ENCODE peak calls at places on chromosome 21, in five cellular contexts. I is activated CD4-positive, alpha-beta T cell treated with anti-CD3 and anti-CD28 coated beads for 24 hours; L is NCI-H1105; Y is stomach; N is activated T-cell treated with anti-CD3 and anti-CD28 coated beads, Interleukin-2, amount 50 U/mL, for 4 hours. K is an unnamed sample.

GRCh38 chr21:34122047-34122446 is 48.7 kb downstream of the MRPS6 start:
- DNase-seq in I (no peak), L (no peak), Y (peak; percentile 35), N (no peak), K (no peak)

GRCh38 chr21:42160111-42160949 is 58.6 kb upstream of the ABCG1 start:
- DNase-seq in I (no peak), L (no peak), Y (no peak), N (no peak), K (peak; percentile 40)

GRCh38 chr21:45408271-45408791 is 3.4 kb downstream of the COL18A1 start:
- DNase-seq in I (no peak), L (no peak), Y (no peak), N (no peak), K (no peak)

GRCh38 chr21:46183910-46184624 is at the start of gene SPATC1L:
- DNase-seq in I (peak; percentile 20), L (peak; percentile 49), Y (peak; percentile 39), N (no peak), K (no peak)

GRCh38 chr21:45309541-45310381 is 22.1 kb upstream of the POFUT2 start:
- DNase-seq in I (no peak), L (no peak), Y (no peak), N (no peak), K (no peak)

GRCh38 chr21:33309778-33310177 is 15.0 kb upstream of the IFNAR1 start:
- DNase-seq in I (no peak), L (no peak), Y (no peak), N (no peak), K (no peak)

GRCh38 chr21:45950740-45951515 is 30.6 kb upstream of the COL6A1 start:
- DNase-seq in I (no peak), L (peak; percentile 62), Y (peak; percentile 50), N (no peak), K (no peak)

GRCh38 chr21:25995283-25995682 is 175.3 kb downstream of the APP start:
- DNase-seq in I (no peak), L (no peak), Y (no peak), N (no peak), K (no peak)

GRCh38 chr21:39612233-39613028 is at the start of gene B3GALT5:
- DNase-seq in I (no peak), L (peak; percentile 32), Y (no peak), N (no peak), K (no peak)

GRCh38 chr21:17610862-17611261 is 1.8 kb downstream of the BTG3 start:
- DNase-seq in I (no peak), L (no peak), Y (peak; percentile 27), N (no peak), K (no peak)

GRCh38 chr21:25569711-25570110 is 37.6 kb downstream of the MRPL39 start:
- DNase-seq in I (no peak), L (no peak), Y (no peak), N (no peak), K (no peak)

GRCh38 chr21:28632718-28633408 is 359.8 kb downstream of the LTN1 start:
- DNase-seq in I (no peak), L (no peak), Y (no peak), N (no peak), K (no peak)

GRCh38 chr21:26840206-26840605 is 5.0 kb downstream of the ADAMTS1 start:
- DNase-seq in I (no peak), L (no peak), Y (no peak), N (no peak), K (no peak)

GRCh38 chr21:33901421-33902288 is 13.9 kb downstream of the ATP5PO start:
- DNase-seq in I (no peak), L (peak; percentile 37), Y (no peak), N (no peak), K (no peak)

GRCh38 chr21:28099296-28099695 is 893.4 kb downstream of the LTN1 start:
- DNase-seq in I (no peak), L (no peak), Y (no peak), N (no peak), K (no peak)

GRCh38 chr21:37915516-37915915 is 741 bp downstream of the KCNJ6 start:
- DNase-seq in I (no peak), L (peak; percentile 63), Y (no peak), N (no peak), K (no peak)

GRCh38 chr21:15706686-15707085 is 23.1 kb upstream of the USP25 start:
- DNase-seq in I (no peak), L (no peak), Y (peak; percentile 32), N (no peak), K (no peak)

GRCh38 chr21:43289966-43290365 is 121.2 kb downstream of the CRYAA start:
- DNase-seq in I (no peak), L (no peak), Y (no peak), N (no peak), K (no peak)

GRCh38 chr21:36946949-36947371 is 19.5 kb downstream of the HLCS start:
- DNase-seq in I (no peak), L (no peak), Y (no peak), N (no peak), K (no peak)

GRCh38 chr21:37430184-37430821 is 63.7 kb downstream of the DYRK1A start:
- DNase-seq in I (no peak), L (no peak), Y (no peak), N (no peak), K (no peak)

GRCh38 chr21:21232320-21232719 is 234.1 kb downstream of the NCAM2 start:
- DNase-seq in I (no peak), L (peak; percentile 32), Y (no peak), N (no peak), K (no peak)

GRCh38 chr21:46384556-46384955 is 60.6 kb downstream of the PCNT start:
- DNase-seq in I (no peak), L (no peak), Y (no peak), N (no peak), K (no peak)

K was measured in naive thymus-derived CD4-positive, alpha-beta T cell.